ENCODE peak calls at places on chromosomes 6 and 20, in six cellular contexts. One of them, this sample, is unnamed.

GRCh38 chr6:109449064-109449788 is 6.3 kb downstream of the MICAL1 start:
- DNase-seq in fibroblast of pulmonary artery: no peak
- DNase-seq in stimulated activated CD4-positive, alpha-beta T cell treated with anti-CD3 and anti-CD28 coated beads, Interleukin-2, amount 100 ng/mL, for 48 hours: no peak
- DNase-seq in D341Med: no peak
- DNase-seq in AG08396: no peak
- DNase-seq in glutamatergic neuron: no peak
- DNase-seq in this sample: no peak

GRCh38 chr20:32538526-32538918 is 46.6 kb downstream of the NOL4L start:
- DNase-seq in fibroblast of pulmonary artery: peak; percentile 26
- DNase-seq in stimulated activated CD4-positive, alpha-beta T cell treated with anti-CD3 and anti-CD28 coated beads, Interleukin-2, amount 100 ng/mL, for 48 hours: no peak
- DNase-seq in D341Med: no peak
- DNase-seq in AG08396: no peak
- DNase-seq in glutamatergic neuron: peak; percentile 46
- DNase-seq in this sample: no peak

GRCh38 chr6:166757226-166758135 is 130.4 kb upstream of the RPS6KA2 start:
- DNase-seq in fibroblast of pulmonary artery: peak; percentile 25
- DNase-seq in stimulated activated CD4-positive, alpha-beta T cell treated with anti-CD3 and anti-CD28 coated beads, Interleukin-2, amount 100 ng/mL, for 48 hours: no peak
- DNase-seq in D341Med: no peak
- DNase-seq in AG08396: peak; percentile 68
- DNase-seq in glutamatergic neuron: no peak
- DNase-seq in this sample: no peak

GRCh38 chr20:50221501-50222323 is 31.1 kb downstream of the CEBPB start:
- DNase-seq in fibroblast of pulmonary artery: peak; percentile 46
- DNase-seq in stimulated activated CD4-positive, alpha-beta T cell treated with anti-CD3 and anti-CD28 coated beads, Interleukin-2, amount 100 ng/mL, for 48 hours: no peak
- DNase-seq in D341Med: no peak
- DNase-seq in AG08396: no peak
- DNase-seq in glutamatergic neuron: no peak
- DNase-seq in this sample: no peak

GRCh38 chr6:28589952-28590340 is 64.3 kb downstream of the GPX5 start:
- DNase-seq in fibroblast of pulmonary artery: no peak
- DNase-seq in stimulated activated CD4-positive, alpha-beta T cell treated with anti-CD3 and anti-CD28 coated beads, Interleukin-2, amount 100 ng/mL, for 48 hours: no peak
- DNase-seq in D341Med: peak; percentile 45
- DNase-seq in AG08396: no peak
- DNase-seq in glutamatergic neuron: peak; percentile 19
- DNase-seq in this sample: no peak

GRCh38 chr20:58870293-58871014 is 17.9 kb downstream of the GNAS start:
- DNase-seq in fibroblast of pulmonary artery: peak; percentile 67
- DNase-seq in stimulated activated CD4-positive, alpha-beta T cell treated with anti-CD3 and anti-CD28 coated beads, Interleukin-2, amount 100 ng/mL, for 48 hours: no peak
- DNase-seq in D341Med: peak; percentile 85
- DNase-seq in AG08396: peak; percentile 82
- DNase-seq in glutamatergic neuron: peak; percentile 81
- DNase-seq in this sample: no peak

GRCh38 chr20:23115823-23116222 is 29.7 kb upstream of the CD93 start:
- DNase-seq in fibroblast of pulmonary artery: peak; percentile 25
- DNase-seq in stimulated activated CD4-positive, alpha-beta T cell treated with anti-CD3 and anti-CD28 coated beads, Interleukin-2, amount 100 ng/mL, for 48 hours: no peak
- DNase-seq in D341Med: no peak
- DNase-seq in AG08396: no peak
- DNase-seq in glutamatergic neuron: no peak
- DNase-seq in this sample: no peak

GRCh38 chr6:129701721-129702455 is 8.1 kb downstream of the ARHGAP18 start:
- DNase-seq in fibroblast of pulmonary artery: peak; percentile 55
- DNase-seq in stimulated activated CD4-positive, alpha-beta T cell treated with anti-CD3 and anti-CD28 coated beads, Interleukin-2, amount 100 ng/mL, for 48 hours: no peak
- DNase-seq in D341Med: no peak
- DNase-seq in AG08396: no peak
- DNase-seq in glutamatergic neuron: no peak
- DNase-seq in this sample: no peak

GRCh38 chr6:132354517-132355167 is 46.6 kb downstream of the MOXD1 start:
- DNase-seq in fibroblast of pulmonary artery: peak; percentile 41
- DNase-seq in stimulated activated CD4-positive, alpha-beta T cell treated with anti-CD3 and anti-CD28 coated beads, Interleukin-2, amount 100 ng/mL, for 48 hours: peak; percentile 15
- DNase-seq in D341Med: no peak
- DNase-seq in AG08396: no peak
- DNase-seq in glutamatergic neuron: no peak
- DNase-seq in this sample: no peak

GRCh38 chr6:161011509-161012480 is 20.2 kb downstream of the MAP3K4 start:
- DNase-seq in fibroblast of pulmonary artery: peak; percentile 71
- DNase-seq in stimulated activated CD4-positive, alpha-beta T cell treated with anti-CD3 and anti-CD28 coated beads, Interleukin-2, amount 100 ng/mL, for 48 hours: no peak
- DNase-seq in D341Med: no peak
- DNase-seq in AG08396: no peak
- DNase-seq in glutamatergic neuron: no peak
- DNase-seq in this sample: no peak

GRCh38 chr6:47479156-47479541 is 1.6 kb downstream of the CD2AP start:
- DNase-seq in fibroblast of pulmonary artery: no peak
- DNase-seq in stimulated activated CD4-positive, alpha-beta T cell treated with anti-CD3 and anti-CD28 coated beads, Interleukin-2, amount 100 ng/mL, for 48 hours: no peak
- DNase-seq in D341Med: no peak
- DNase-seq in AG08396: peak; percentile 23
- DNase-seq in glutamatergic neuron: no peak
- DNase-seq in this sample: no peak

This sample was measured in BJ.